ENCODE peak calls at places on chromosomes 2 and 18, in eight cellular contexts. A is sigmoid colon, T is GM12878, Y is tibial nerve, C is HepG2, X is suprapubic skin, R is stomach, O is transverse colon. M is an unnamed sample.

GRCh38 chr2:17223171-17223570 is 295.1 kb downstream of the RAD51AP2 start:
- DNase-seq in A (no peak), T (no peak), Y (no peak), C (no peak), X (no peak), R (no peak), O (no peak), M (no peak)

GRCh38 chr2:191297031-191297430 is 51.8 kb downstream of the MYO1B start:
- DNase-seq in A (no peak), T (no peak), Y (no peak), C (no peak), X (no peak), R (no peak), O (no peak), M (no peak)

GRCh38 chr18:8423051-8423558 is 186.1 kb upstream of the RAB12 start:
- DNase-seq in A (no peak), T (no peak), Y (no peak), C (peak; percentile 57), X (no peak), R (no peak), O (no peak), M (no peak)

GRCh38 chr18:63088262-63088661 is 231.3 kb downstream of the BCL2 start:
- DNase-seq in A (no peak), T (no peak), Y (no peak), C (no peak), X (no peak), R (no peak), O (no peak), M (no peak)

GRCh38 chr18:8946046-8946838 is 156.3 kb upstream of the NDUFV2 start:
- DNase-seq in A (no peak), T (no peak), Y (no peak), C (no peak), X (no peak), R (no peak), O (no peak), M (no peak)

GRCh38 chr2:156663757-156664409 is 227.7 kb downstream of the GPD2 start:
- DNase-seq in A (no peak), T (no peak), Y (no peak), C (no peak), X (no peak), R (no peak), O (no peak), M (no peak)

GRCh38 chr18:55402731-55403405 is 185.1 kb downstream of the TCF4 start:
- DNase-seq in A (no peak), T (no peak), Y (no peak), C (no peak), X (no peak), R (no peak), O (no peak), M (no peak)

GRCh38 chr2:65630643-65631042 is 198.2 kb upstream of the SPRED2 start:
- DNase-seq in A (no peak), T (no peak), Y (no peak), C (no peak), X (no peak), R (no peak), O (no peak), M (no peak)

GRCh38 chr2:16254356-16254965 is 314.1 kb downstream of the MYCN start:
- DNase-seq in A (no peak), T (no peak), Y (no peak), C (no peak), X (no peak), R (no peak), O (no peak), M (no peak)

GRCh38 chr2:3626817-3627499 is 31.0 kb upstream of the ALLC start:
- DNase-seq in A (peak; percentile 64), T (no peak), Y (no peak), C (no peak), X (no peak), R (peak; percentile 23), O (no peak), M (no peak)

GRCh38 chr2:174125151-174125550 is 123.2 kb downstream of the OLA1 start:
- DNase-seq in A (no peak), T (no peak), Y (no peak), C (no peak), X (no peak), R (no peak), O (no peak), M (no peak)

GRCh38 chr18:39840406-39840805 is 2114.6 kb upstream of the PIK3C3 start:
- DNase-seq in A (no peak), T (no peak), Y (no peak), C (no peak), X (no peak), R (no peak), O (no peak), M (no peak)

GRCh38 chr2:36373149-36373880 is 17.7 kb downstream of the CRIM1 start:
- DNase-seq in A (no peak), T (no peak), Y (peak; percentile 39), C (no peak), X (no peak), R (no peak), O (peak; percentile 43), M (no peak)

GRCh38 chr18:49853011-49853410 is 39.7 kb upstream of the ACAA2 start:
- DNase-seq in A (no peak), T (no peak), Y (no peak), C (no peak), X (no peak), R (no peak), O (no peak), M (no peak)

GRCh38 chr2:26574900-26575560 is 66.1 kb downstream of the CIB4 start:
- DNase-seq in A (peak; percentile 44), T (no peak), Y (no peak), C (no peak), X (no peak), R (no peak), O (no peak), M (no peak)

GRCh38 chr2:216051350-216051749 is 30.3 kb downstream of the PECR start:
- DNase-seq in A (no peak), T (no peak), Y (no peak), C (no peak), X (no peak), R (no peak), O (no peak), M (no peak)
- TF ChIP-seq EP300 in A (no peak), T (no peak), Y (no peak), C (no peak), X (no peak), R (no peak), O (no peak), M (no peak)

DNA sequence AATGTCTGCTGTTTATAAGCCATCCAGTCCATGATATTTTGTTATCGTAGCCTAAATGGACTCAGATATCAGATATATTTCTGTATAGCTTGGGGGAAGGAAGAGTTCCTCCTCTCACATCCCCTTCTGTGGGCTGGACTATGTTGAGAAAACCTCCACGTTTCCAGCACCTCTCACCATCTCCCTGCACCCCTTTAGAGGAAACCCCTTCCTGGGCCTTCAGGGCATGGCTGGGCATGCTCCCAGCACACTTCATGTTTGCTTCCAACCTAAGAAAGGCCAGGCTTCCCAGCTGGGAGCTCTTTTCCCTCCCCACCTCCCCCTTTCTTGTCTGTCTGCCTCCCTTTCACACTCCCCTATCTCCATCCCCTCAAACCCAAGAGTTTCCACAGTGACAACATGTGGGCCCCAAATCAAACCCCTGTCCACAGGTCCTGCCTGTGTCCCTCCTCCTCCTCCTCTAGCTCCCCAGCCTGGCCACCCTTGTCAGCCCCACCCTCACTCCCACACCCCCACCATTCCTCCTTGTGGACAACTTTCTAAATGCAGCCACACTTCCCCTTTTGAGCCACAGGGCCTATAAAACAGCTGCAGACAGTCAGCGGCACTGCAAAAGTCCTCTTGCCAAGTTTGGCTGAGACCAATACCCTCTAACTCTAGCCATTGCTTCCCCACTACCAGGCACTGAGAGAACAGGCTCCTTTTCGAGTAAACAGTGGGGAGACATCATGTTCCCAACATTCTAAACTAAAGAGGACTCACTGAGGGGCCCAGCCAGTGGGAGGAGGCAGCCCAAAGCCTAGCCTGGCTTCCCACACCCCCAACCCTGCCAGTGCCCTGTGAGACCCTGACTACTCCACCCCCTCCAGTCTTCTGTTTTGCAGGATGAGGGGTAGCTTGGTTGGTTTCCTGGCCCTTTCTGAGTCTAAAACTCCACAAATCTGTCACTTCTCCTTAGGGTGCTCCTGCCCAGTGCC is 120.5 kb downstream of the ZFP36L2 start:
- DNase-seq in A (peak; percentile 90), T (peak; percentile 35), Y (peak; percentile 57), C (peak; percentile 44), X (no peak), R (peak; percentile 40), O (peak; percentile 65), M (peak; percentile 47)
- TF ChIP-seq CTCF in A (peak; percentile 46), T (peak; percentile 36), Y (peak; percentile 60), C (peak; percentile 32), X (no peak), R (no peak), O (peak; percentile 43), M (peak; percentile 51)

DNA sequence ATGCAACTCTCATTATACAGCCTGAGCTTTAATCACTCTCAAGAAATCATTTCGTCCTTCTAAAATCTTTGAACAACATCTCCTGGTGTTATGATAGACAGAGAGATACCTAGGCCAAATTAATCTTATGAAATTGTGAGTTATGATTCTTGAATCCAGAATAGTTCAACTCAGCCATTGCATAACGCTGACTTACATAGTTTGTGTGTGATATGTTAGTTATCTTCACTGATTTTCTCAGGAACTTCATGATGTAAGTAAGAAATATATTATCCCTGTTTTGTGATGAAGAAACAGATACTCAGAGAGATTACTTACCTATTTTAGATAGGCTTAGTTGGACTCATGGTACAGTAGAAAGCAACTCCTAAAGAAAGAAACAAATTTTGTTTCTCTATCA is 684.4 kb downstream of the ZEB2 start:
- DNase-seq in A (no peak), T (no peak), Y (no peak), C (no peak), X (no peak), R (no peak), O (no peak), M (no peak)
- H3K27me3 ChIP-seq in A (no peaks in the 10 kb centered on the region), T (peaks cover 3% of the 10 kb centered on the region), Y (no peaks in the 10 kb centered on the region), C (no peaks in the 10 kb centered on the region), X (no peaks in the 10 kb centered on the region), R (no peaks in the 10 kb centered on the region), O (no peaks in the 10 kb centered on the region), M (no peaks in the 10 kb centered on the region)

GRCh38 chr2:8796315-8796848 is 41.0 kb downstream of the KIDINS220 start:
- DNase-seq in A (no peak), T (no peak), Y (no peak), C (no peak), X (no peak), R (no peak), O (no peak), M (no peak)

GRCh38 chr2:8797682-8798081 is 39.7 kb downstream of the KIDINS220 start:
- DNase-seq in A (no peak), T (no peak), Y (no peak), C (no peak), X (no peak), R (no peak), O (no peak), M (no peak)

GRCh38 chr2:8796878-8797550 is 40.4 kb downstream of the KIDINS220 start:
- DNase-seq in A (no peak), T (peak; percentile 33), Y (no peak), C (no peak), X (no peak), R (no peak), O (no peak), M (no peak)

GRCh38 chr2:8798393-8798792 is 39.0 kb downstream of the KIDINS220 start:
- DNase-seq in A (no peak), T (no peak), Y (no peak), C (no peak), X (no peak), R (no peak), O (no peak), M (no peak)

GRCh38 chr2:8794923-8795825 is 42.2 kb downstream of the KIDINS220 start:
- DNase-seq in A (no peak), T (no peak), Y (peak; percentile 41), C (no peak), X (no peak), R (no peak), O (no peak), M (no peak)
- TF ChIP-seq EP300 in A (no peak), T (no peak), Y (no peak), C (no peak), X (no peak), R (no peak), O (no peak), M (no peak)

GRCh38 chr2:234502285-234502918 is 5.5 kb upstream of the ARL4C start:
- DNase-seq in A (no peak), T (no peak), Y (no peak), C (no peak), X (no peak), R (no peak), O (no peak), M (no peak)
- TF ChIP-seq CTCF in A (no peak), T (no peak), Y (no peak), C (no peak), X (no peak), R (no peak), O (no peak), M (no peak)